ENCODE peak calls at places on chromosome X, in nine cellular contexts. H is effector memory CD8-positive, alpha-beta T cell; R is NCI-H1417; X is Daoy; D is activated naive CD8-positive, alpha-beta T cell treated with anti-CD3 and anti-CD28 coated beads, Interleukin-2, amount 50 U/mL, for 24 hours; C is stromal cell of bone marrow; V is stimulated activated CD8-positive, alpha-beta memory T cell treated with anti-CD3 and anti-CD28 coated beads, Interleukin-4, amount 100 ng/mL, for 4 hours; O is ELF-1; T is iPS-NIHi11. F is an unnamed sample.

GRCh38 chrX:105460366-105460765 is 239.9 kb upstream of the TEX13A start:
- DNase-seq in D (no peak), R (no peak), T (no peak), C (no peak), V (no peak), X (no peak), H (no peak), O (no peak), F (no peak)

GRCh38 chrX:120794525-120794975 is 81.1 kb downstream of the CT47B1 start:
- DNase-seq in O (no peak), C (no peak), H (no peak), X (no peak), V (no peak), T (no peak), D (no peak), R (no peak), F (no peak)

GRCh38 chrX:78321809-78322208 is 5.6 kb downstream of the CYSLTR1 start:
- DNase-seq in H (peak), O (no peak), D (peak), R (no peak), X (no peak), V (peak), T (no peak), C (no peak), F (no peak)

GRCh38 chrX:119696251-119696890 is 3.4 kb upstream of the SEPTIN6 start:
- DNase-seq in R (no peak), D (no peak), V (no peak), H (no peak), X (no peak), T (no peak), O (peak), C (no peak), F (no peak)

GRCh38 chrX:123803331-123803983 is 56.4 kb upstream of the XIAP start:
- DNase-seq in D (peak), H (no peak), X (peak), T (no peak), V (no peak), O (peak), R (peak), C (peak), F (no peak)

GRCh38 chrX:16199343-16199742 is 32.1 kb downstream of the MAGEB17 start:
- DNase-seq in C (no peak), H (no peak), D (no peak), O (no peak), T (no peak), R (no peak), V (no peak), X (no peak), F (no peak)

GRCh38 chrX:66012094-66012534 is 27.8 kb downstream of the VSIG4 start:
- DNase-seq in D (no peak), T (no peak), H (no peak), R (no peak), O (no peak), V (no peak), X (no peak), C (no peak), F (no peak)

GRCh38 chrX:131617182-131617581 is 73.3 kb downstream of the OR13H1 start:
- DNase-seq in H (no peak), V (no peak), X (peak), D (no peak), T (no peak), R (no peak), C (peak), O (no peak), F (no peak)

GRCh38 chrX:9429767-9430166 is 35.1 kb upstream of the TBL1X start:
- DNase-seq in O (no peak), T (no peak), D (no peak), X (no peak), V (no peak), R (peak), H (no peak), C (no peak), F (no peak)

GRCh38 chrX:69236641-69237040 is 71.4 kb upstream of the PJA1 start:
- DNase-seq in C (no peak), T (no peak), V (no peak), X (no peak), H (no peak), O (no peak), R (no peak), D (no peak), F (no peak)

GRCh38 chrX:110133735-110134370 is 130.9 kb downstream of the TMEM164 start:
- DNase-seq in T (no peak), D (no peak), C (no peak), O (no peak), R (no peak), V (no peak), H (no peak), X (no peak), F (no peak)

GRCh38 chrX:8579602-8580001 is 115.0 kb downstream of the VCX3B start:
- DNase-seq in R (no peak), T (no peak), H (no peak), O (peak), V (no peak), D (no peak), X (no peak), C (no peak), F (no peak)

GRCh38 chrX:15310117-15310516 is 5.3 kb downstream of the ASB11 start:
- DNase-seq in H (no peak), O (no peak), C (no peak), T (no peak), X (no peak), V (no peak), D (no peak), R (no peak), F (no peak)

GRCh38 chrX:69037786-69038185 is 127.5 kb downstream of the PJA1 start:
- DNase-seq in R (no peak), D (no peak), C (no peak), V (no peak), H (no peak), X (no peak), T (no peak), O (no peak), F (no peak)

GRCh38 chrX:28625223-28625622 is 38.0 kb downstream of the IL1RAPL1 start:
- DNase-seq in D (no peak), X (no peak), H (no peak), O (peak), R (peak), C (no peak), T (peak), V (no peak), F (no peak)

GRCh38 chrX:13697440-13697839 is 8.5 kb downstream of the RAB9A start:
- DNase-seq in C (no peak), X (no peak), D (no peak), R (no peak), V (no peak), O (no peak), T (no peak), H (no peak), F (no peak)

GRCh38 chrX:29662101-29662500 is 553.3 kb upstream of the MAGEB2 start:
- DNase-seq in C (no peak), X (peak), D (no peak), T (no peak), V (no peak), R (no peak), O (no peak), H (no peak), F (no peak)

GRCh38 chrX:13283968-13284914 is 35.6 kb downstream of the ATXN3L start:
- DNase-seq in O (peak), C (peak), V (no peak), X (peak), T (peak), D (no peak), H (no peak), R (no peak), F (no peak)

GRCh38 chrX:110006826-110007375 is 4.0 kb downstream of the TMEM164 start:
- DNase-seq in C (no peak), D (no peak), H (no peak), T (no peak), V (no peak), X (no peak), O (no peak), R (no peak), F (no peak)

GRCh38 chrX:3094261-3094660 is 53.0 kb downstream of the ARSF start:
- DNase-seq in V (no peak), R (no peak), O (peak), T (no peak), H (no peak), X (peak), D (no peak), C (no peak), F (no peak)

GRCh38 chrX:19343085-19343461 is 654 bp upstream of the PDHA1 start:
- DNase-seq in R (peak), C (no peak), D (no peak), V (no peak), X (no peak), T (no peak), O (no peak), H (no peak), F (no peak)

GRCh38 chrX:41528784-41529183 is 81.6 kb downstream of the NYX start:
- DNase-seq in V (no peak), O (no peak), T (no peak), X (no peak), C (no peak), H (no peak), R (no peak), D (no peak), F (no peak)

GRCh38 chrX:102957751-102958150 is 20.7 kb downstream of the RAB40AL start:
- DNase-seq in O (no peak), D (no peak), C (no peak), H (no peak), X (no peak), R (no peak), T (no peak), V (no peak), F (no peak)

GRCh38 chrX:9724711-9725110 is 40.9 kb downstream of the GPR143 start:
- DNase-seq in H (no peak), C (no peak), V (no peak), R (no peak), D (no peak), O (no peak), X (no peak), T (no peak), F (no peak)

GRCh38 chrX:81259008-81259713 is 57.3 kb downstream of the SH3BGRL start:
- DNase-seq in C (peak), V (no peak), T (no peak), O (no peak), X (peak), H (no peak), D (no peak), R (no peak), F (no peak)

GRCh38 chrX:78455901-78456300 is 128.5 kb upstream of the CYSLTR1 start:
- DNase-seq in C (peak), R (no peak), T (no peak), H (no peak), V (no peak), X (no peak), O (no peak), D (no peak), F (no peak)

F was measured in esophagus squamous epithelium.